ENCODE peak calls at places on chromosomes 5 and 9, in five cellular contexts. X is breast epithelium, H is mucosa of descending colon, W is heart right ventricle, A is GM12878. O is an unnamed sample. For H3K4me1, the result is how much of the 10 kb centered on the place peaks cover.

GRCh38 chr9:115328228-115328627 is 210.3 kb upstream of the TNC start:
- DNase-seq in X (no peak), H (peak), W (peak), A (no peak), O (peak)

GRCh38 chr9:3059781-3060468 is 216.0 kb upstream of the PUM3 start:
- DNase-seq in X (no peak), H (no peak), W (no peak), A (no peak), O (no peak)

GRCh38 chr5:125026900-125027731 is 280.7 kb upstream of the ZNF608 start:
- DNase-seq in X (no peak), H (peak), W (no peak), A (no peak), O (no peak)

GRCh38 chr5:11384441-11385250 is 519.6 kb downstream of the CTNND2 start:
- DNase-seq in X (peak), H (peak), W (no peak), A (no peak), O (no peak)

GRCh38 chr9:4393806-4394523 is 94.1 kb upstream of the GLIS3 start:
- DNase-seq in X (no peak), H (no peak), W (no peak), A (no peak), O (no peak)

GRCh38 chr9:107586493-107586892 is 96.9 kb upstream of the KLF4 start:
- DNase-seq in X (no peak), H (no peak), W (no peak), A (no peak), O (no peak)

GRCh38 chr9:115198018-115198417 is 80.1 kb upstream of the TNC start:
- DNase-seq in X (no peak), H (peak), W (peak), A (no peak), O (peak)

GRCh38 chr5:130400091-130400490 is 495.8 kb downstream of the CHSY3 start:
- DNase-seq in X (no peak), H (no peak), W (no peak), A (no peak), O (no peak)

GRCh38 chr5:22560115-22560514 is 293.0 kb downstream of the CDH12 start:
- DNase-seq in X (no peak), H (no peak), W (no peak), A (no peak), O (no peak)

GRCh38 chr9:83425240-83425639 is 113.0 kb downstream of the FRMD3 start:
- DNase-seq in X (no peak), H (no peak), W (no peak), A (no peak), O (no peak)

GRCh38 chr5:56099346-56099745 is 104.6 kb upstream of the IL6ST start:
- DNase-seq in X (no peak), H (no peak), W (no peak), A (no peak), O (no peak)

GRCh38 chr9:113148996-113149960 is 1.5 kb upstream of the SLC31A2 start:
- DNase-seq in X (no peak), H (no peak), W (no peak), A (no peak), O (no peak)

GRCh38 chr9:113152699-113153098 is 1.9 kb downstream of the SLC31A2 start:
- DNase-seq in X (peak), H (no peak), W (no peak), A (no peak), O (no peak)

GRCh38 chr9:113151696-113152630 is 1.2 kb downstream of the SLC31A2 start:
- DNase-seq in X (no peak), H (peak), W (no peak), A (no peak), O (peak)

GRCh38 chr9:113148377-113148715 is 2.5 kb upstream of the SLC31A2 start:
- DNase-seq in X (no peak), H (no peak), W (no peak), A (no peak), O (no peak)

DNA sequence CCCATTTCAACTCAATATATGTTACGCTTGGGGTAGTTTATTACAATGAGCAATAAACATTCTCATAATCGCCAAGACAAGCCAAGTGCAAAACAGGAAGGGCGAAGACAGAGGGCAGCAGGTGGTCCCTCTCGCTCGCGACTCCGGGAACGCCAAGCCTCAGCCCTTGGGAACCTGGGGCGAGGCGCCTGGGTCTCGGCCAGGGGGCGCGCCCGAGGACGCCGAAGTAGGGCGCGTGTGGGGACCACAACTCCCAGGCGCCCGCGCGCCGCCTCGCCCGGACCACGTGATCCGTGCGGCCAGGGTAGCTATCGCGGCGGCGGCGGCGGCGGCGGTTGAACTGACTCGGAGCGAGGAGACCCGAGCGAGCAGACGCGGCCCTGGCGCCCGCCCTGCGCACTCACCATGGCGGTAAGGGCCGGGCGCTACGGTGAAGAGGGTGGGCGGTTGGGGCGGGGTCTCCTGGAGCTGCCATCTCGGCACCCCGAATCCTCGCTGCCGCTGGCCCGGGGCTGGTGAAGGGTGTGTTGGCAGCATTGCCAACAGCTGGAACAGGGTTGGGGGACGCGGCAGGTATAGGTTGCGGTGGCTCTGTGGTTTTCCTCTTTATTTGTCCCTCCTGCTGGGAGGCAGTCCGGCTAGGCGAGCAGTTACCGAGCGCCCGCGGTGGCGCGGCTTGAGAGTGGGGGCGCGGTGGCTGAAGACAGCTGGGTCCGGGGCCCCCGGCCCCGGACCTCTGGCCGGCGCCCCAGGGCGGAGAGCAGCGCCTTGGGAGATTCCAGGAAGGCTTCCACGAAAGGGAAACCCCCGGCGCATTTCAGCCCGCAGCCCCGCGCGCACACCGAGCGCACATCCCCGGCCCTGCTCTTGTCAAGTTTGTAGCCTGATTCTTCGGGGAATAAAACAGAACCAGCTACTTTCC is at the start of gene SLC31A2:
- DNase-seq in X (peak), H (peak), W (peak), A (peak), O (peak)
- TF ChIP-seq CTCF in X (no peak), H (peak), W (peak), A (peak), O (peak)

GRCh38 chr9:129556576-129557191 is 64.2 kb downstream of the C9orf50 start:
- DNase-seq in X (no peak), H (no peak), W (no peak), A (no peak), O (no peak)
- H3K4me1 ChIP-seq in X (under half), H (under half), W (under half), A (under half), O (under half)

GRCh38 chr5:79540939-79541338 is 27.0 kb upstream of the HOMER1 start:
- DNase-seq in X (no peak), H (no peak), W (no peak), A (no peak), O (no peak)

GRCh38 chr5:79536193-79536906 is 22.4 kb upstream of the HOMER1 start:
- DNase-seq in X (no peak), H (no peak), W (no peak), A (no peak), O (no peak)

DNA sequence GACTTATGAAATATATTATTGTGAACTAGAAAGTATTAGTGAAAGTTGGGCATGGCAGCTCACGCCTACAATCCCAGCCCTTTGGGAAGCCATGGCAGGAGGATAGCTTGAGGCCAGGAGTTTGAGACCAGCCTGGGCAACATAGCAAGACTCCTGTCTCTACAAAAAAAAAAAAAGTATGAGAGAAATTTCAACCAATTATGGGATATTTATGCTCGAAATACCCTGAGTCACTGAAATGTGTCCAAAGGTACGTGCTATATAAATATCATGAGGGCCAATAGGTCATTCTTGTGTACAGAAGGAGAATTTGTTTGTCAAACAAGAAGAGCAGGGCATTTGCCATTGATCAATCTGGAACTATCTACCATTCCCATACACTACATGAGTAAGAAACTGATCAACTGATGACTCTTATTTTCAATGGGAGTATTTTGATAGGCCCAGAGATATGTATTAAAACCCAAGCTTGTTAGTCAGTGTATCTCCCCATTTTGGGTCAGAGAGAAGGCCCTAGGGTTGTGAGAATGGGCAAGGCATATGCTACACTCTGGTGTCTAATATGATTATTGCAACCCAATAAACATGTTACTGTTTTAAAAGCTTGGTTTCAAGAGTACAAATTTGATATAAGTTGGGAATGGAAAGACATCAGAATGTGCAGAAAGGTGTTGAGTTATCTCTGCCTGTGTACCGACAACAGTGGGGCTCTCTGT is 21.7 kb upstream of the HOMER1 start:
- DNase-seq in X (no peak), H (no peak), W (no peak), A (no peak), O (no peak)
- TF ChIP-seq CTCF in X (no peak), H (no peak), W (peak), A (no peak), O (peak)

GRCh38 chr9:21695874-21696341 is 106.5 kb upstream of the MTAP start:
- DNase-seq in X (no peak), H (no peak), W (no peak), A (no peak), O (no peak)

GRCh38 chr9:21694424-21694823 is 108.0 kb upstream of the MTAP start:
- DNase-seq in X (no peak), H (no peak), W (no peak), A (no peak), O (no peak)

GRCh38 chr9:21696411-21696865 is 106.0 kb upstream of the MTAP start:
- DNase-seq in X (no peak), H (no peak), W (no peak), A (no peak), O (no peak)

GRCh38 chr9:21692390-21692789 is 110.0 kb upstream of the MTAP start:
- DNase-seq in X (no peak), H (no peak), W (no peak), A (no peak), O (no peak)

GRCh38 chr9:21695443-21695842 is 107.0 kb upstream of the MTAP start:
- DNase-seq in X (no peak), H (no peak), W (no peak), A (no peak), O (no peak)
- H3K4me1 ChIP-seq in X (under half), H (under half), W (under half), A (under half), O (under half)

DNA sequence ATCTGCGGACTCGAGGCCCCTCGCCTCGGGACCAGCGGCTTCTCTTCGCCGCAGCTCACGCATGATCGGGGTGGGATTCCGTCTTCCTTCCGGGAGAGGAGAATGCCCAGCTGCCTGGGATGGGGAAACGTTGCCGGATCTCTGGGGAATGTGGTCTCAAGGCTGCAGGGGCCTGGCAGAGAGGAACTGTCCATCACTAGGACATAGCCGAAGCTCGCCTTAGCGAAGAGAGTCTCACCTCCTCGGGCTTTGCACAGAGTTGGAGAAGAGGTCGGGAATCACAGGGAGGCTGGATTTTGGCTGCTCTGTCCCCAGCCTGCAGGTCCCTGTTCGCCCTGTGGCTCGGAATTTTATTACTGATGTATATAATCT is 1.4 kb downstream of the RAI14 start:
- DNase-seq in X (peak), H (peak), W (peak), A (no peak), O (no peak)
- TF ChIP-seq CTCF in X (no peak), H (no peak), W (no peak), A (no peak), O (no peak)

GRCh38 chr5:135053989-135054388 is 20.0 kb upstream of the PITX1 start:
- DNase-seq in X (no peak), H (no peak), W (no peak), A (no peak), O (no peak)

GRCh38 chr5:135052511-135053145 is 18.6 kb upstream of the PITX1 start:
- DNase-seq in X (no peak), H (no peak), W (no peak), A (no peak), O (no peak)

GRCh38 chr5:135055385-135055784 is 21.4 kb upstream of the PITX1 start:
- DNase-seq in X (no peak), H (no peak), W (peak), A (no peak), O (peak)

GRCh38 chr5:135053278-135053677 is 19.2 kb upstream of the PITX1 start:
- DNase-seq in X (no peak), H (no peak), W (no peak), A (peak), O (no peak)

DNA sequence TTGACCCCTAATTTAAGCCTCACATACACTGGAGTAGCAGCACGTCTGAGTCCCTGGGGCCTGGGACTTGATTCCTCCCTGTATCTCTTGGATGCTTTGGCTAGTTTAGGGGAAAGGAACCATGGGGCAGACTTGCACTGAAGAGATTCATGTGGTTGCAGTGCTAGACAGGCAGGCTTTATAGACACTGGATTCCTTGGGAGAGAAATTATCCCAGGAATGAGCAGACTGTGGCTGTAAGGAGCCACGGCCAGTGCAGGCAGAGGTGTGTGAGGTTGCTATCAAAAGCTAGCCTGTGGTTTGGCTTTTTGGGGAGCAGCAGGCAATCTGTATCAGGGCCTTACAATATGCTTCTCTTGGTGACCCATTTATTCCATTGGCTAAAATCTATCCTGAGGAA is 20.5 kb upstream of the PITX1 start:
- DNase-seq in X (no peak), H (no peak), W (no peak), A (no peak), O (no peak)
- H3K4me1 ChIP-seq in X (under half), H (under half), W (under half), A (under half), O (under half)